ENCODE peak calls at places on chromosome 2, in nine cellular contexts. One of them, this sample, is unnamed.
A peak's percentile ranks its signal among the peaks of the same experiment; 100 is the strongest.

GRCh38 chr2:60318544-60318943 is 234.9 kb downstream of the BCL11A start:
- DNase-seq in heart right ventricle: peak; percentile 25
- DNase-seq in MM.1S: no peak
- DNase-seq in neural progenitor cell: peak; percentile 50
- DNase-seq in lung: no peak
- DNase-seq in H9: peak; percentile 57
- DNase-seq in cardiac muscle cell: no peak
- DNase-seq in GM23248: peak; percentile 18
- DNase-seq in lower lobe of right lung: no peak
- DNase-seq in this sample: no peak

GRCh38 chr2:3571284-3571683 is 3.8 kb upstream of the RPS7 start:
- DNase-seq in lung: no peak
- DNase-seq in cardiac muscle cell: no peak
- DNase-seq in heart right ventricle: no peak
- DNase-seq in neural progenitor cell: no peak
- DNase-seq in lower lobe of right lung: no peak
- DNase-seq in H9: no peak
- DNase-seq in MM.1S: no peak
- DNase-seq in GM23248: no peak
- DNase-seq in this sample: no peak

GRCh38 chr2:127596311-127597045 is 49.5 kb upstream of the GPR17 start:
- DNase-seq in lower lobe of right lung: no peak
- DNase-seq in heart right ventricle: no peak
- DNase-seq in H9: no peak
- DNase-seq in MM.1S: no peak
- DNase-seq in neural progenitor cell: no peak
- DNase-seq in cardiac muscle cell: no peak
- DNase-seq in lung: no peak
- DNase-seq in GM23248: no peak
- DNase-seq in this sample: no peak

GRCh38 chr2:217809736-217810135 is 193.1 kb downstream of the TNS1 start:
- DNase-seq in GM23248: no peak
- DNase-seq in MM.1S: no peak
- DNase-seq in lung: no peak
- DNase-seq in heart right ventricle: no peak
- DNase-seq in neural progenitor cell: no peak
- DNase-seq in cardiac muscle cell: no peak
- DNase-seq in H9: no peak
- DNase-seq in lower lobe of right lung: no peak
- DNase-seq in this sample: no peak

GRCh38 chr2:126810001-126810400 is 88.7 kb upstream of the TEX51 start:
- DNase-seq in GM23248: no peak
- DNase-seq in cardiac muscle cell: no peak
- DNase-seq in H9: no peak
- DNase-seq in lower lobe of right lung: no peak
- DNase-seq in lung: no peak
- DNase-seq in heart right ventricle: no peak
- DNase-seq in MM.1S: no peak
- DNase-seq in neural progenitor cell: no peak
- DNase-seq in this sample: no peak

GRCh38 chr2:26666671-26667070 is 25.5 kb upstream of the CIB4 start:
- DNase-seq in heart right ventricle: no peak
- DNase-seq in cardiac muscle cell: no peak
- DNase-seq in lung: no peak
- DNase-seq in lower lobe of right lung: no peak
- DNase-seq in GM23248: peak; percentile 67
- DNase-seq in H9: no peak
- DNase-seq in neural progenitor cell: no peak
- DNase-seq in MM.1S: no peak
- DNase-seq in this sample: no peak

GRCh38 chr2:25032094-25032493 is 9.8 kb upstream of the EFR3B start:
- DNase-seq in MM.1S: no peak
- DNase-seq in lung: no peak
- DNase-seq in lower lobe of right lung: no peak
- DNase-seq in cardiac muscle cell: peak; percentile 39
- DNase-seq in GM23248: peak; percentile 72
- DNase-seq in neural progenitor cell: no peak
- DNase-seq in heart right ventricle: no peak
- DNase-seq in H9: no peak
- DNase-seq in this sample: no peak

GRCh38 chr2:221533299-221533698 is 38.8 kb downstream of the EPHA4 start:
- DNase-seq in lung: no peak
- DNase-seq in GM23248: peak; percentile 6
- DNase-seq in cardiac muscle cell: no peak
- DNase-seq in H9: no peak
- DNase-seq in MM.1S: no peak
- DNase-seq in heart right ventricle: no peak
- DNase-seq in lower lobe of right lung: no peak
- DNase-seq in neural progenitor cell: no peak
- DNase-seq in this sample: no peak

GRCh38 chr2:159073256-159073655 is 104.8 kb downstream of the TANC1 start:
- DNase-seq in lower lobe of right lung: no peak
- DNase-seq in H9: no peak
- DNase-seq in lung: no peak
- DNase-seq in cardiac muscle cell: peak; percentile 50
- DNase-seq in neural progenitor cell: no peak
- DNase-seq in heart right ventricle: no peak
- DNase-seq in MM.1S: no peak
- DNase-seq in GM23248: peak; percentile 58
- DNase-seq in this sample: no peak

GRCh38 chr2:39306626-39307025 is 62.9 kb upstream of the CDKL4 start:
- DNase-seq in lower lobe of right lung: no peak
- DNase-seq in cardiac muscle cell: no peak
- DNase-seq in neural progenitor cell: peak; percentile 16
- DNase-seq in GM23248: no peak
- DNase-seq in MM.1S: no peak
- DNase-seq in H9: no peak
- DNase-seq in lung: no peak
- DNase-seq in heart right ventricle: no peak
- DNase-seq in this sample: no peak

GRCh38 chr2:216740557-216741222 is 45.3 kb upstream of the IGFBP5 start:
- DNase-seq in lung: no peak
- DNase-seq in lower lobe of right lung: no peak
- DNase-seq in GM23248: no peak
- DNase-seq in heart right ventricle: peak; percentile 35
- DNase-seq in MM.1S: no peak
- DNase-seq in cardiac muscle cell: peak; percentile 25
- DNase-seq in neural progenitor cell: no peak
- DNase-seq in H9: no peak
- DNase-seq in this sample: no peak

GRCh38 chr2:9668686-9669338 is 38.0 kb upstream of the YWHAQ start:
- DNase-seq in GM23248: peak; percentile 36
- DNase-seq in lower lobe of right lung: no peak
- DNase-seq in cardiac muscle cell: no peak
- DNase-seq in heart right ventricle: no peak
- DNase-seq in neural progenitor cell: no peak
- DNase-seq in lung: peak; percentile 48
- DNase-seq in MM.1S: no peak
- DNase-seq in H9: no peak
- DNase-seq in this sample: no peak

GRCh38 chr2:166269322-166269721 is 106.4 kb downstream of the SCN9A start:
- DNase-seq in lower lobe of right lung: no peak
- DNase-seq in H9: no peak
- DNase-seq in neural progenitor cell: no peak
- DNase-seq in lung: no peak
- DNase-seq in cardiac muscle cell: no peak
- DNase-seq in GM23248: no peak
- DNase-seq in MM.1S: no peak
- DNase-seq in heart right ventricle: no peak
- DNase-seq in this sample: no peak

GRCh38 chr2:145137211-145137610 is 617.3 kb upstream of the ZEB2 start:
- DNase-seq in GM23248: no peak
- DNase-seq in MM.1S: no peak
- DNase-seq in neural progenitor cell: no peak
- DNase-seq in lower lobe of right lung: no peak
- DNase-seq in cardiac muscle cell: no peak
- DNase-seq in lung: no peak
- DNase-seq in H9: no peak
- DNase-seq in heart right ventricle: no peak
- DNase-seq in this sample: no peak

GRCh38 chr2:10228611-10229365 is 73.9 kb upstream of the HPCAL1 start:
- DNase-seq in cardiac muscle cell: no peak
- DNase-seq in lung: no peak
- DNase-seq in MM.1S: no peak
- DNase-seq in lower lobe of right lung: no peak
- DNase-seq in GM23248: no peak
- DNase-seq in heart right ventricle: no peak
- DNase-seq in neural progenitor cell: peak; percentile 6
- DNase-seq in H9: no peak
- DNase-seq in this sample: peak; percentile 8

GRCh38 chr2:188142636-188143035 is 149.0 kb upstream of the GULP1 start:
- DNase-seq in H9: no peak
- DNase-seq in lung: no peak
- DNase-seq in lower lobe of right lung: no peak
- DNase-seq in cardiac muscle cell: peak; percentile 33
- DNase-seq in MM.1S: no peak
- DNase-seq in GM23248: peak; percentile 62
- DNase-seq in neural progenitor cell: no peak
- DNase-seq in heart right ventricle: no peak
- DNase-seq in this sample: no peak

GRCh38 chr2:205930209-205930608 is 155.8 kb downstream of the INO80D start:
- DNase-seq in MM.1S: no peak
- DNase-seq in heart right ventricle: no peak
- DNase-seq in neural progenitor cell: no peak
- DNase-seq in GM23248: peak; percentile 12
- DNase-seq in H9: no peak
- DNase-seq in lower lobe of right lung: no peak
- DNase-seq in cardiac muscle cell: peak; percentile 74
- DNase-seq in lung: no peak
- DNase-seq in this sample: no peak

DNA sequence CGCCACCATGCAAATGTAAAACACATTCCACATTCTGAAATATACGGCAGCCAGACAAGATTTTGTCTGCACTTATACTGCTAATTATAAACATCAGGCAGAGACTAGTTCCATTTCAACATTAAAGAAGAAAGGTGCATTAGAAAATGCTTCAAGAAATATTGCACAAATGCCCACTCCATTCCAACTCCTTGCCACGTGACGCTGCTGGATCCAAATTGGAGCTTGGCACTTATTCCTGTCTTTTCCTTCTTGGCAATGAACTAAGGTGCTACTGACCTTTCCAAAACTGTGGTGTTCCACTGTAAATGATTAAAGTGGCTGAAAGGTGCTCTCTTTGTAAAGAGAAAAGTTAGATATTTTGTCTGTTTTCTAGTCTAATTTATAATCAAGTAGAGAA is 6.2 kb downstream of the COL6A3 start:
- DNase-seq in H9: no peak
- DNase-seq in heart right ventricle: no peak
- DNase-seq in neural progenitor cell: no peak
- DNase-seq in MM.1S: no peak
- DNase-seq in cardiac muscle cell: no peak
- DNase-seq in lower lobe of right lung: no peak
- DNase-seq in lung: no peak
- DNase-seq in GM23248: peak; percentile 46
- DNase-seq in this sample: peak; percentile 48
- H3K27ac ChIP-seq in H9: no peak overlapping the region
- H3K27ac ChIP-seq in heart right ventricle: peak overlapping the region; percentile 84
- H3K27ac ChIP-seq in neural progenitor cell: no peak overlapping the region
- H3K27ac ChIP-seq in MM.1S: no peak overlapping the region
- H3K27ac ChIP-seq in cardiac muscle cell: no peak overlapping the region
- H3K27ac ChIP-seq in lower lobe of right lung: no peak overlapping the region
- H3K27ac ChIP-seq in lung: no peak overlapping the region
- H3K27ac ChIP-seq in GM23248: peak overlapping the region; percentile 99
- H3K27ac ChIP-seq in this sample: peak overlapping the region; percentile 97

DNA sequence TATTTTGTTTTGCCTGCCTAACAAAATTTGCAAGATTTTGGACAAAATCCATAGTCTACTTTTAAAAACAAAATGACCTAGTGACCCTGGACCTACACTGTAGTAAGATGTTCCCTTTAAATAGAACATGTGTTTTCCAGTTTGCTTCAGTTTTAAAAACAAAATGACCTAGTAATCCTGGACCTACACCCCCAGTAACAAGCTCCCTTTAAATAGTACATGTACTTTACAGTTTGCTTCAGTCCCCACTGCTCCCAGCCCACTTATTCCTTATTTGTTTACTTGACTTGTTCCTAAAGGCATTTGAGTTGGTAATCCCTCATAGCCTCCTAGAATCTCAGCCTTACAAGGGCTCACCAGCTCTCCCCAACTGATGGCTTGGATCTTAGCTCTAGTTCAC is 34.5 kb upstream of the HTR2B start:
- DNase-seq in neural progenitor cell: no peak
- DNase-seq in GM23248: no peak
- DNase-seq in lower lobe of right lung: no peak
- DNase-seq in cardiac muscle cell: peak; percentile 2
- DNase-seq in H9: no peak
- DNase-seq in lung: no peak
- DNase-seq in MM.1S: no peak
- DNase-seq in heart right ventricle: no peak
- DNase-seq in this sample: no peak
- H3K27ac ChIP-seq in neural progenitor cell: no peak overlapping the region
- H3K27ac ChIP-seq in GM23248: no peak overlapping the region
- H3K27ac ChIP-seq in lower lobe of right lung: no peak overlapping the region
- H3K27ac ChIP-seq in cardiac muscle cell: no peak overlapping the region
- H3K27ac ChIP-seq in H9: no peak overlapping the region
- H3K27ac ChIP-seq in lung: no peak overlapping the region
- H3K27ac ChIP-seq in MM.1S: no peak overlapping the region
- H3K27ac ChIP-seq in heart right ventricle: no peak overlapping the region
- H3K27ac ChIP-seq in this sample: peak overlapping the region; percentile 85

GRCh38 chr2:85135066-85135914 is 2.1 kb downstream of the TCF7L1 start:
- DNase-seq in heart right ventricle: no peak
- DNase-seq in cardiac muscle cell: no peak
- DNase-seq in lower lobe of right lung: no peak
- DNase-seq in MM.1S: no peak
- DNase-seq in lung: no peak
- DNase-seq in H9: peak; percentile 91
- DNase-seq in GM23248: peak; percentile 32
- DNase-seq in neural progenitor cell: peak; percentile 90
- DNase-seq in this sample: no peak
- H3K27ac ChIP-seq in heart right ventricle: peak overlapping the region; percentile 90
- H3K27ac ChIP-seq in cardiac muscle cell: no peak overlapping the region
- H3K27ac ChIP-seq in lower lobe of right lung: no peak overlapping the region
- H3K27ac ChIP-seq in MM.1S: no peak overlapping the region
- H3K27ac ChIP-seq in lung: no peak overlapping the region
- H3K27ac ChIP-seq in H9: no peak overlapping the region
- H3K27ac ChIP-seq in GM23248: no peak overlapping the region
- H3K27ac ChIP-seq in neural progenitor cell: no peak overlapping the region
- H3K27ac ChIP-seq in this sample: peak overlapping the region; percentile 93

DNA sequence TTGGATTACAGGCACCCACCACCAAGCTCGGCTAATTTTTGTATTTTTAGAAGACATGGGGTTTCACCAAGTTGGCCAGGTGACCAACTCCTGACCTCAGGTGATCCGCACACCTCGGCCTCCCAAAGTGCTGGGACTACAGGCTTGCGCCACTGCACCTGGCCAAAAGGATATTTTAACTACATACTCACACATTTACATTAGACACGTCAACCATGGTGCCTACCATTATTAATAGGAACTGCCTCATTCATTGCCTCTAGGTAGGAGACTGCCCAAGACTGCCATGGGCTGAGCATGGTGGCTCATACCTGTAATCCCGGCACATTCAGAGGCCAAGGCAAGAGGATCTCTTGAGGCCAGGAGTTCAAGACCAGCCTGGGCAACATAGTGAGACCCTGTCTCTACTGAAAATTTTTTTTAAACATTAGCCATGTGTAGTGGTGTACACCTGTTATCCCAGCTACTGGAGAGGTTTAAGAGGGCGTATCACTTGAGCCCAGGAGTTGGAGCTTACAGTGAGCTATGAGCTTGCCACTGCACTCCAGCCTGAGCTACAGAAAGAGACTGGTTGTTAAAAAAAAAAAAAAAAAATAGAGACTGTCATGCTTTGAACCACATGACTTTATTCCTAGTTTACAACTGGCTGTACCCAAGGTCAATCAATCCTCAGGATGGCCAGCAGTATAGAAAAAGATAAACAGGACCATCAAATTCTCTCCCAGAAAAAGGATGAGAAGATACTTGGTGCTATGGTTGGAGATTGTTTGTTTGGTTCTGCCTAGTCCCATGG is 31.1 kb upstream of the EPC2 start:
- DNase-seq in MM.1S: no peak
- DNase-seq in lower lobe of right lung: no peak
- DNase-seq in lung: no peak
- DNase-seq in cardiac muscle cell: no peak
- DNase-seq in H9: no peak
- DNase-seq in neural progenitor cell: no peak
- DNase-seq in heart right ventricle: no peak
- DNase-seq in GM23248: no peak
- DNase-seq in this sample: no peak
- H3K27ac ChIP-seq in MM.1S: no peak overlapping the region
- H3K27ac ChIP-seq in lower lobe of right lung: no peak overlapping the region
- H3K27ac ChIP-seq in lung: no peak overlapping the region
- H3K27ac ChIP-seq in cardiac muscle cell: no peak overlapping the region
- H3K27ac ChIP-seq in H9: no peak overlapping the region
- H3K27ac ChIP-seq in neural progenitor cell: no peak overlapping the region
- H3K27ac ChIP-seq in heart right ventricle: peak overlapping the region; percentile 69
- H3K27ac ChIP-seq in GM23248: no peak overlapping the region
- H3K27ac ChIP-seq in this sample: peak overlapping the region; percentile 74

This sample was measured in uterus.